ENCODE peak calls at places on chromosomes 6 and 20, in nine cellular contexts. One of them, this sample, is unnamed.
A peak's percentile ranks its signal among the peaks of the same experiment; 100 is the strongest.

GRCh38 chr6:13800615-13801014 is 13.7 kb downstream of the MCUR1 start:
- DNase-seq in AG09309: no peak
- DNase-seq in Calu3: no peak
- DNase-seq in WTC11: no peak
- DNase-seq in GM23338: no peak
- DNase-seq in natural killer cell: no peak
- DNase-seq in mesothelial cell of epicardium: no peak
- DNase-seq in left lung: no peak
- DNase-seq in astrocyte: no peak
- DNase-seq in this sample: no peak

GRCh38 chr6:13725052-13725451 is 13.4 kb upstream of the RANBP9 start:
- DNase-seq in AG09309: no peak
- DNase-seq in Calu3: no peak
- DNase-seq in WTC11: no peak
- DNase-seq in GM23338: no peak
- DNase-seq in natural killer cell: no peak
- DNase-seq in mesothelial cell of epicardium: no peak
- DNase-seq in left lung: no peak
- DNase-seq in astrocyte: no peak
- DNase-seq in this sample: no peak

GRCh38 chr20:62066339-62066982 is 780 bp upstream of the TAF4 start:
- DNase-seq in AG09309: no peak
- DNase-seq in Calu3: peak; percentile 77
- DNase-seq in WTC11: peak; percentile 74
- DNase-seq in GM23338: peak; percentile 87
- DNase-seq in natural killer cell: no peak
- DNase-seq in mesothelial cell of epicardium: no peak
- DNase-seq in left lung: peak; percentile 89
- DNase-seq in astrocyte: peak; percentile 25
- DNase-seq in this sample: no peak

GRCh38 chr6:130050230-130050629 is 31.8 kb downstream of the L3MBTL3 start:
- DNase-seq in AG09309: peak; percentile 59
- DNase-seq in Calu3: no peak
- DNase-seq in WTC11: no peak
- DNase-seq in GM23338: no peak
- DNase-seq in natural killer cell: no peak
- DNase-seq in mesothelial cell of epicardium: no peak
- DNase-seq in left lung: no peak
- DNase-seq in astrocyte: peak; percentile 25
- DNase-seq in this sample: no peak

GRCh38 chr6:169229611-169230321 is 23.9 kb downstream of the THBS2 start:
- DNase-seq in AG09309: no peak
- DNase-seq in Calu3: no peak
- DNase-seq in WTC11: no peak
- DNase-seq in GM23338: no peak
- DNase-seq in natural killer cell: no peak
- DNase-seq in mesothelial cell of epicardium: no peak
- DNase-seq in left lung: no peak
- DNase-seq in astrocyte: peak; percentile 72
- DNase-seq in this sample: no peak

GRCh38 chr6:135498178-135498841 is 770 bp upstream of the AHI1 start:
- DNase-seq in AG09309: peak; percentile 77
- DNase-seq in Calu3: peak; percentile 42
- DNase-seq in WTC11: no peak
- DNase-seq in GM23338: peak; percentile 61
- DNase-seq in natural killer cell: peak; percentile 65
- DNase-seq in mesothelial cell of epicardium: no peak
- DNase-seq in left lung: no peak
- DNase-seq in astrocyte: peak; percentile 87
- DNase-seq in this sample: peak; percentile 90

GRCh38 chr6:111423960-111424846 is 58.8 kb downstream of the REV3L start:
- DNase-seq in AG09309: no peak
- DNase-seq in Calu3: peak; percentile 14
- DNase-seq in WTC11: no peak
- DNase-seq in GM23338: no peak
- DNase-seq in natural killer cell: no peak
- DNase-seq in mesothelial cell of epicardium: no peak
- DNase-seq in left lung: no peak
- DNase-seq in astrocyte: peak; percentile 40
- DNase-seq in this sample: no peak

GRCh38 chr20:46939031-46939430 is 44.4 kb downstream of the EYA2 start:
- DNase-seq in AG09309: no peak
- DNase-seq in Calu3: peak; percentile 21
- DNase-seq in WTC11: peak; percentile 25
- DNase-seq in GM23338: peak; percentile 82
- DNase-seq in natural killer cell: no peak
- DNase-seq in mesothelial cell of epicardium: no peak
- DNase-seq in left lung: no peak
- DNase-seq in astrocyte: no peak
- DNase-seq in this sample: no peak

GRCh38 chr6:1176595-1176994 is 135.3 kb upstream of the FOXQ1 start:
- DNase-seq in AG09309: no peak
- DNase-seq in Calu3: no peak
- DNase-seq in WTC11: no peak
- DNase-seq in GM23338: no peak
- DNase-seq in natural killer cell: no peak
- DNase-seq in mesothelial cell of epicardium: no peak
- DNase-seq in left lung: no peak
- DNase-seq in astrocyte: no peak
- DNase-seq in this sample: no peak

GRCh38 chr20:61584851-61585250 is 332.8 kb downstream of the CDH4 start:
- DNase-seq in AG09309: no peak
- DNase-seq in Calu3: no peak
- DNase-seq in WTC11: no peak
- DNase-seq in GM23338: no peak
- DNase-seq in natural killer cell: no peak
- DNase-seq in mesothelial cell of epicardium: no peak
- DNase-seq in left lung: no peak
- DNase-seq in astrocyte: no peak
- DNase-seq in this sample: no peak

DNA sequence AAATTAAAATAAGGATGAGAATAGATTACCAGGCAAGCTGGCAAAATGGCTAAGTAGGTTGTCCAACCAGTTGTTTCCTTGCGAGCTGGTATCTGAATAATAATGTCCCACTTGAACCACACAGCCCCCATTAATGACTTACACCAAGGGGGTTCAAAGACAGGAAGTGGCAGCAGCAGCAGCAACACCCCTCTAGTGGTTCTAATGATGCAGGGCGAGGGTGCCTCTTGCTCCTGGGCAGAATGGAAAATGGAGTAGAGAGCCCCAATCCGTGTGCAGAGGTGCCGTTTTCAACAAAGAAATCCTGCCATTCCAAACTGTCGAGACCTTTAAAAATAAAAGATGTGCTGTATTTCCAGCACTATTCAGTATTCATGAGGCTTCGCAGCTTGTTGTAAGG is 218.1 kb downstream of the TSHZ2 start:
- DNase-seq in AG09309: no peak
- DNase-seq in Calu3: no peak
- DNase-seq in WTC11: no peak
- DNase-seq in GM23338: peak; percentile 44
- DNase-seq in natural killer cell: no peak
- DNase-seq in mesothelial cell of epicardium: no peak
- DNase-seq in left lung: no peak
- DNase-seq in astrocyte: no peak
- DNase-seq in this sample: no peak
- TF ChIP-seq CTCF in AG09309: no peak
- TF ChIP-seq CTCF in Calu3: no peak
- TF ChIP-seq CTCF in WTC11: no peak
- TF ChIP-seq CTCF in GM23338: peak; percentile 24
- TF ChIP-seq CTCF in natural killer cell: no peak
- TF ChIP-seq CTCF in mesothelial cell of epicardium: no peak
- TF ChIP-seq CTCF in left lung: no peak
- TF ChIP-seq CTCF in astrocyte: no peak
- TF ChIP-seq CTCF in this sample: no peak

GRCh38 chr6:82783587-82784253 is 281.9 kb downstream of the UBE3D start:
- DNase-seq in AG09309: no peak
- DNase-seq in Calu3: no peak
- DNase-seq in WTC11: no peak
- DNase-seq in GM23338: peak; percentile 73
- DNase-seq in natural killer cell: no peak
- DNase-seq in mesothelial cell of epicardium: no peak
- DNase-seq in left lung: no peak
- DNase-seq in astrocyte: no peak
- DNase-seq in this sample: no peak
- TF ChIP-seq CTCF in AG09309: no peak
- TF ChIP-seq CTCF in Calu3: no peak
- TF ChIP-seq CTCF in WTC11: peak; percentile 16
- TF ChIP-seq CTCF in GM23338: peak; percentile 53
- TF ChIP-seq CTCF in natural killer cell: no peak
- TF ChIP-seq CTCF in mesothelial cell of epicardium: no peak
- TF ChIP-seq CTCF in left lung: no peak
- TF ChIP-seq CTCF in astrocyte: peak; percentile 2
- TF ChIP-seq CTCF in this sample: no peak

DNA sequence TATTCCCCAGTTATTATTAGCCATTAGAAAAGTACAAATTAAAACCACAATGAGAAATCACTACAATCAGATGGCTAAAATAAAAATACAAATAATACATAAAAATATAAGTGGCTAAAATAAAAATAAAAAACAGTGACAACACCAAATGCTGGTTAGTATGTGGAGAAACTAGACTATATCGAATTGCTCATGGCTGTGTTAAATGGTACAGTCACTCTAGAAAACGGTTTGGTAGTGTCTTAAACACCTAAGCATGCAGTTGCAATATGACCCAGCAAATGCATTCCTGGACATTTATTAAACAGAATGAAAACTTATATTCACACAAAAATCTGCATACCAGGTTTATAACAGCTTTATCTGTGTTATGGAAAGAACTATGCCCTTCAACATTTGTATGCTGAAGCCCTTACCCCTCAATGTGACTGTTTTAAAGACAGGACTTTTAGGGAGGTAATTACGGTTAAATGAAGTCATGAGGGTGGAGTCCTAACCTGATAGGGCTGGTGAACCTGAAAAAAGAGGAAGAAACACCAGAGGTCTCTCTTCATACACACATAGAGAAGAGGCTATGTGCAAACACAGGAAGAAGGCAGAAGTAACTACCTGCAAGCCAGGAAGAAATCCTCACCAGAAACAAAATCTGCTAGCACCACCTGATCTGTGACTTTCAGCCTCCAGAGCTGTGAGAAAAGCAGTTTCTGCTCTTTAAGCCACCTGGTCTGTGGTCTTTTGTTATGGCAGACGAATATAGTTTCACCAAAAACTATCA is 84.9 kb downstream of the ASCC3 start:
- DNase-seq in AG09309: no peak
- DNase-seq in Calu3: no peak
- DNase-seq in WTC11: no peak
- DNase-seq in GM23338: peak; percentile 12
- DNase-seq in natural killer cell: no peak
- DNase-seq in mesothelial cell of epicardium: no peak
- DNase-seq in left lung: no peak
- DNase-seq in astrocyte: no peak
- DNase-seq in this sample: no peak
- TF ChIP-seq CTCF in AG09309: no peak
- TF ChIP-seq CTCF in Calu3: no peak
- TF ChIP-seq CTCF in WTC11: no peak
- TF ChIP-seq CTCF in GM23338: no peak
- TF ChIP-seq CTCF in natural killer cell: no peak
- TF ChIP-seq CTCF in mesothelial cell of epicardium: no peak
- TF ChIP-seq CTCF in left lung: no peak
- TF ChIP-seq CTCF in astrocyte: no peak
- TF ChIP-seq CTCF in this sample: no peak

DNA sequence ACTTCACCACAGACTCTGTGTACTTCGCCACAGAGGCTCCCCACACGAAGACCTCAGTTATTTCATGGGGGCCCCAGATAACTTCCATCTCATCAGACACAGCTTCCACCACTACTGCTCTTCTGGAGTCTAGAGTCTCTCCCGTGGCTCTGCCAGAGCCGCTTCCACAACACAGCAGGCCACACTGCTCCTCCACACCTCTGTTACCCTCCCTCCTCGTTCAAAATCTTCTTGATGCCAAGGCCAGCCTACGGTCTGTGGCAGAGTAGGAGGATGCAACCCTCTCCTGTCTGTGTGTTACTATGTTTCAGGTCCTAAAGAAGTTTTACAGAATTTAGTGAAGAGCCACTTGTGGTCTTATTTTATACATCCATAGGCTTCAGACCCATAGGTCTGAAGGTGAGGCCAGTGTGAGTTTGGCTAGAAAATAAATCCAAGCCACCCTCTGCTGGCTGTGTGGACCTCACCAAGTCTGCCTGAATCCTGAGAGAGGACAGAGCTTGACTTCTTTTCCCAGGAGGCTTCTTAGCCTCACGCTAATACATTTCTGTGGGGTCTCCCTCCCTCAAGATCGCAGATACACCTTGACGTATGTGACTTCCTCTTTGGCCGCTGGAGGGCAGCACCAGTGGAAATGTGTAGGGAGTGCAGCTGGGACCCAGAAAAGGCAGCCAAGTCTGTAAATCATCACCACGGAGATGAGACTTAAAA is 197.7 kb downstream of the FAXC start:
- DNase-seq in AG09309: no peak
- DNase-seq in Calu3: peak; percentile 74
- DNase-seq in WTC11: peak; percentile 84
- DNase-seq in GM23338: peak; percentile 86
- DNase-seq in natural killer cell: no peak
- DNase-seq in mesothelial cell of epicardium: peak; percentile 25
- DNase-seq in left lung: no peak
- DNase-seq in astrocyte: peak; percentile 6
- DNase-seq in this sample: no peak
- TF ChIP-seq CTCF in AG09309: peak; percentile 46
- TF ChIP-seq CTCF in Calu3: peak; percentile 48
- TF ChIP-seq CTCF in WTC11: peak; percentile 60
- TF ChIP-seq CTCF in GM23338: peak; percentile 86
- TF ChIP-seq CTCF in natural killer cell: peak; percentile 20
- TF ChIP-seq CTCF in mesothelial cell of epicardium: peak; percentile 48
- TF ChIP-seq CTCF in left lung: peak; percentile 22
- TF ChIP-seq CTCF in astrocyte: peak; percentile 41
- TF ChIP-seq CTCF in this sample: peak; percentile 44

GRCh38 chr6:52925042-52925441 is 15.5 kb upstream of the GSTA3 start:
- DNase-seq in AG09309: no peak
- DNase-seq in Calu3: no peak
- DNase-seq in WTC11: no peak
- DNase-seq in GM23338: no peak
- DNase-seq in natural killer cell: no peak
- DNase-seq in mesothelial cell of epicardium: no peak
- DNase-seq in left lung: no peak
- DNase-seq in astrocyte: no peak
- DNase-seq in this sample: no peak

GRCh38 chr6:52925919-52926792 is 16.7 kb upstream of the GSTA3 start:
- DNase-seq in AG09309: no peak
- DNase-seq in Calu3: no peak
- DNase-seq in WTC11: no peak
- DNase-seq in GM23338: no peak
- DNase-seq in natural killer cell: no peak
- DNase-seq in mesothelial cell of epicardium: no peak
- DNase-seq in left lung: no peak
- DNase-seq in astrocyte: no peak
- DNase-seq in this sample: no peak

GRCh38 chr6:52931351-52931750 is 21.9 kb upstream of the GSTA3 start:
- DNase-seq in AG09309: no peak
- DNase-seq in Calu3: no peak
- DNase-seq in WTC11: no peak
- DNase-seq in GM23338: peak; percentile 73
- DNase-seq in natural killer cell: no peak
- DNase-seq in mesothelial cell of epicardium: no peak
- DNase-seq in left lung: no peak
- DNase-seq in astrocyte: no peak
- DNase-seq in this sample: no peak

GRCh38 chr6:52933778-52934177 is 24.3 kb upstream of the GSTA3 start:
- DNase-seq in AG09309: no peak
- DNase-seq in Calu3: no peak
- DNase-seq in WTC11: no peak
- DNase-seq in GM23338: no peak
- DNase-seq in natural killer cell: no peak
- DNase-seq in mesothelial cell of epicardium: no peak
- DNase-seq in left lung: no peak
- DNase-seq in astrocyte: no peak
- DNase-seq in this sample: no peak

GRCh38 chr6:52929321-52930164 is 20.0 kb upstream of the GSTA3 start:
- DNase-seq in AG09309: peak; percentile 78
- DNase-seq in Calu3: peak; percentile 21
- DNase-seq in WTC11: no peak
- DNase-seq in GM23338: no peak
- DNase-seq in natural killer cell: no peak
- DNase-seq in mesothelial cell of epicardium: no peak
- DNase-seq in left lung: no peak
- DNase-seq in astrocyte: peak; percentile 87
- DNase-seq in this sample: no peak
- TF ChIP-seq CTCF in AG09309: no peak
- TF ChIP-seq CTCF in Calu3: no peak
- TF ChIP-seq CTCF in WTC11: no peak
- TF ChIP-seq CTCF in GM23338: no peak
- TF ChIP-seq CTCF in natural killer cell: no peak
- TF ChIP-seq CTCF in mesothelial cell of epicardium: no peak
- TF ChIP-seq CTCF in left lung: no peak
- TF ChIP-seq CTCF in astrocyte: no peak
- TF ChIP-seq CTCF in this sample: no peak